ENCODE peak calls at places on chromosomes 3 and 15, in six cellular contexts. Q is H9, U is H1, T is IMR-90, A is mesenchymal stem cell, O is trophoblast cell. I is an unnamed sample.

GRCh38 chr3:67901681-67902080 is 247.3 kb upstream of the SUCLG2 start:
- DNase-seq in A (no peak), T (no peak), U (no peak), Q (no peak), O (no peak), I (no peak)

GRCh38 chr15:32067115-32067514 is 36.8 kb downstream of the CHRNA7 start:
- DNase-seq in U (no peak), T (no peak), O (no peak), A (no peak), Q (no peak), I (no peak)

GRCh38 chr3:179265875-179266274 is 15.0 kb upstream of the KCNMB3 start:
- DNase-seq in U (no peak), Q (no peak), T (no peak), O (no peak), A (no peak), I (no peak)

GRCh38 chr15:69686626-69687025 is 234.0 kb downstream of the RPLP1 start:
- DNase-seq in A (no peak), U (no peak), T (no peak), O (peak), Q (no peak), I (no peak)

GRCh38 chr15:66570327-66570726 is 4.5 kb upstream of the LCTL start:
- DNase-seq in Q (no peak), O (no peak), U (no peak), T (no peak), A (no peak), I (no peak)

GRCh38 chr15:68311464-68311835 is 33.9 kb downstream of the FEM1B start:
- DNase-seq in T (no peak), O (no peak), A (no peak), Q (no peak), U (no peak), I (no peak)

GRCh38 chr15:67413770-67414429 is 107.0 kb upstream of the C15orf61 start:
- DNase-seq in O (no peak), Q (no peak), A (peak), T (peak), U (no peak), I (no peak)

GRCh38 chr15:101561584-101561906 is 72.0 kb upstream of the PCSK6 start:
- DNase-seq in Q (no peak), T (no peak), O (no peak), U (no peak), A (no peak), I (no peak)

GRCh38 chr15:71448688-71449114 is 333.4 kb downstream of the THSD4 start:
- DNase-seq in A (peak), U (peak), Q (peak), O (peak), T (peak), I (peak)

GRCh38 chr15:33584797-33585196 is 274.0 kb downstream of the RYR3 start:
- DNase-seq in A (no peak), Q (no peak), U (no peak), O (no peak), T (peak), I (no peak)
- H3K14ac ChIP-seq in A (no peak), Q (no peak), U (no peak), O (no peak), T (no peak), I (no peak)

DNA sequence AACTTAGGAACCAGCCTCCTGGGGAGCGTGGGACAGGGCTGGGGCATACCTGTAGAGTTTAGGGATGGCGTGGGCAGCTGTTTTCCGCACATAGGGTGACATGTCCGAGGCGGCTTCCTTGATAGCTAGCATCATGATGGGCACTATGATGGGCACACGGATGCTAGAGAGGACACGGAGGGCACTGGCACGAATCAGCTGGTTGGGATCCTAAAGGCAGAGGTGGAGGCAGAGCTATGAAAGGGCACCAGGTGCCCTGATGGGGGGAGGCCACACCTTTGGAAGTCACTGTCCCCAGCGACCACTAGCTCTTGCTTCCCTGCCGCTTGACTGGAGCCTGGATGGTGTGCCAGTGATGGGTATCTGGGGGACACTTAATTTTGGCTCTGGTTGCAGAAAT is 28.3 kb downstream of the AP3B2 start:
- DNase-seq in A (no peak), T (no peak), U (no peak), Q (no peak), O (no peak), I (no peak)
- H3K4ac ChIP-seq in A (no peak), T (no peak), U (peak), Q (no peak), O (no peak), I (no peak)

GRCh38 chr3:148883163-148883562 is 18.1 kb downstream of the CPA3 start:
- DNase-seq in U (no peak), O (no peak), T (no peak), A (peak), Q (no peak), I (no peak)
- H3K14ac ChIP-seq in U (no peak), O (no peak), T (no peak), A (no peak), Q (no peak), I (no peak)

GRCh38 chr15:26635105-26635504 is 137.8 kb downstream of the GABRB3 start:
- DNase-seq in U (no peak), A (no peak), Q (no peak), O (no peak), T (no peak), I (no peak)
- H3K4ac ChIP-seq in U (no peak), A (no peak), Q (no peak), O (no peak), T (no peak), I (no peak)

DNA sequence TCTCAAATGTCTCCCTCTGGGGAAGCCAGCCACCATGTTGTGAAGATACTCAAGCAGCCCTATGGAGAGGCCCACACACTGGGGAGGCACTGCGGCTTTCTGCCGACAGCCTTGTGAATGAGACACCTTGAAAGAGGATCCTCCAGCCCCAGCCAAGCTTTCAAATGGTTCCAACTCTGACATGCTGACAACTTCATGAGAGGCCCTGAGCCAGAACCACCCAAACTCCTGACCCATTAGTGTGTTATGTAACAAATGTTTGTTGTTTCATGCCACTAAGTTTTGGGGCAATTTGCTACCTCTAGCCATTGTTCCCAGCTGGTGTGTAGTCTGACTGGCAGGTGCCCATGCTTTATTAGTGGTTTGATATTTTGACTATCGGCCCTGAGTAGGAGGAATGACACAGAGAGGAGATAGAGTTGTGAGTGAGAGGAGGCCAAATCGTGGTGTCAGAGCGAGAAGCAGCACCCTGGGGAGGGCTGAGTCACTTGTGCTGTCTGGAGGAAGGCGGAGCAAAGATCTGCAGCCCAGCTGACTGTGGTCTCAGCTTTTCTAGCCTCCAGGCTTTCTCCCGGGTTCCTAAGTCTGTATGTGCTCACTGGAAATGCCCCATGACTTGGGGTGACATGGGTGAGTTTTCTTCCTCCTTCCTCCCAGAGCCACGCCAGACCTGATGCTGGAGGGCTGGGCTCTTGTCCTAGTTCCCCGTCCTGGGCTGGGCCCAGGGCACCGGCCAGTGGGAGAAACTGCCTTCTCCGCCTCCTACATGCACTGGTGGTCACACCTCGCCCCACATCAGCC is 56.8 kb upstream of the BLM start:
- DNase-seq in O (peak), U (no peak), A (peak), T (peak), Q (peak), I (no peak)
- H3K14ac ChIP-seq in O (no peak), U (no peak), A (no peak), T (no peak), Q (no peak), I (no peak)

DNA sequence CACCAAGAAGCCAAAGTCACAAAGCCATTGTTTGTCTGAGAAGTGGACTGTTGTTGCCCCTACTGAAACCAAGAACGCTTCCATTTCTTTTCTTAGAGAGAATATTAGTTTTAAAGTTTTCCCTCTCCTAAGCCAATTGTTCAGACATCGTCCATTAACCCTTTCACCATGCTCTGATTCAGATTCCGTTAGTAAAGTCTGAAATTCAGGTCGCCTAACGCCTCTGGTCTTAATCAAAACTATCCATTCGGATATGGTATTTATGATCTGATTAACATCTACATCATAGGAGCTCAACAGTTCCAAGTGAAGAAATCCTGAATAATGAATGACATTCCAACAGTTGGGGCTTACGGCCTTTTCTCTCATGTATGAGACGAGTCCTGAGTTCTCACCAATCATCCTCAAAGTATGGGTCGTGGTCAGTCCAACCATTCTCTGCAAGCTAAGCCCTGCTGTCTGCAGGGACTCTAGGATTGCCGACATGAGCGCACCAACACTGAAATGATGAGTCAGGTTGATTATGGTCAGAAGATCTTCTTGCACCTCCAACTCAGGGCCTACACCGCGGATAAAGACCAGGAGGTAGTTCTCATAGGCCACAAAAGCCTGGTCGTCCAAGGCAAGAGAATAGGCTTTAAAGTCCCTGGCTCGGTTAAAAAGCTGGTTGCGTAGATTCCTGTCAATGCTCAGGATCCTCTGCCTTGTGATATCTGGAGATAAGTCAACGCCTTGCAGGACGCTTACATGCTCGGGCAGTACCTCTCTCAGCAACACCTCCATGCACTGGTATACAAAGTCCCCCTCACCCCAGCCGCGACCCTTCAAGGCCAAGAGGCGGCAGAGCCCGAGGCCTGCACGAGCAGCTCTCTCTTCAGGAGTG is 767 bp downstream of the EPM2AIP1 start:
- DNase-seq in A (peak), Q (no peak), T (peak), U (no peak), O (no peak), I (no peak)
- H3K4ac ChIP-seq in A (peak), Q (peak), T (peak), U (no peak), O (peak), I (no peak)

DNA sequence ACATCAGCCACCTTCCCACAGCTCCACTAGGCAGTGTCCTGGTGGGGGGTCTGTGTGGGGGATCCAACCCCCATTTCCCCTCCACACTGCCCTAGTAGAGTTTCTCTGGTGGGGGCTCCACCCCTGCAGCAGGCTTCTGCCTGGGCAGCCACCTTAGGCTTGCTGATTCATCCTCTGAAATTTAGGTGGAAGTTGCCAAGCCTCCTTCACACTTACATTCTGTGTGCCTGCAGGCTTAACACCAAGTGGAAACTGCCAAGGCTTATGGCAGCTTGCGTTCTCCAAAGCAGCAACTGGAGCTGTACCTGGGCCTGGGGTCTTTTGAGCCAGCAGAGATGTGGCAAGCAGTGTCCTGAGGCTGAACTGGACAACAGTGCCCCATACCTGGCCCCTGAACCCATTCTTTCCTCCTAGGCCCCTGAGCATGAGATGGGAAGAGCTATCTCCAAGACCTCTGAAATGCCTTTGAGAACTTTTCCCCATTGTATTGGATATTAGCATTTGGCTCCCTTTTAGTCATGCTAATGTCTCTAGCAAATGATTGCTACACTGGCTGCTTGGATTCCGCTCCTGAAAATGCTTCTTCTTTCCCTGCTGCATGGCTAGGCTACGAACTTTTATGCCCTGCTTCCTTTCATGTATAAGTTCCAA is 32.5 kb downstream of the CPN2 start:
- DNase-seq in Q (no peak), T (no peak), A (no peak), O (no peak), U (no peak), I (no peak)
- H3K14ac ChIP-seq in Q (no peak), T (no peak), A (no peak), O (no peak), U (no peak), I (no peak)

GRCh38 chr3:108589081-108589997 is at the start of the genes CIP2A and DZIP3:
- DNase-seq in O (peak), U (peak), A (peak), T (peak), Q (peak), I (peak)
- H3K4ac ChIP-seq in O (peak), U (peak), A (no peak), T (peak), Q (no peak), I (no peak)